ENCODE peak calls at places on chromosomes 7 and 10, in seven cellular contexts. One of them, this sample, is unnamed.

GRCh38 chr7:100089458-100090201 is 861 bp downstream of the COPS6 start:
- DNase-seq in CD8-positive, alpha-beta T cell: no peak
- DNase-seq in ovary: no peak
- DNase-seq in astrocyte of the spinal cord: no peak
- DNase-seq in cardiac fibroblast: peak
- DNase-seq in uterus: no peak
- DNase-seq in CD8-positive, alpha-beta memory T cell: no peak
- DNase-seq in this sample: no peak

GRCh38 chr10:97687785-97688781 is 1.0 kb upstream of the AVPI1 start:
- DNase-seq in CD8-positive, alpha-beta T cell: no peak
- DNase-seq in ovary: peak
- DNase-seq in astrocyte of the spinal cord: peak
- DNase-seq in cardiac fibroblast: peak
- DNase-seq in uterus: no peak
- DNase-seq in CD8-positive, alpha-beta memory T cell: no peak
- DNase-seq in this sample: no peak

GRCh38 chr10:78925800-78926319 is 142.9 kb upstream of the ZMIZ1 start:
- DNase-seq in CD8-positive, alpha-beta T cell: no peak
- DNase-seq in ovary: no peak
- DNase-seq in astrocyte of the spinal cord: peak
- DNase-seq in cardiac fibroblast: peak
- DNase-seq in uterus: no peak
- DNase-seq in CD8-positive, alpha-beta memory T cell: no peak
- DNase-seq in this sample: no peak

GRCh38 chr10:7408003-7408493 is 2.8 kb downstream of the SFMBT2 start:
- DNase-seq in CD8-positive, alpha-beta T cell: no peak
- DNase-seq in ovary: peak
- DNase-seq in astrocyte of the spinal cord: peak
- DNase-seq in cardiac fibroblast: no peak
- DNase-seq in uterus: peak
- DNase-seq in CD8-positive, alpha-beta memory T cell: peak
- DNase-seq in this sample: peak

GRCh38 chr7:155852426-155853301 is 40.4 kb upstream of the SHH start:
- DNase-seq in CD8-positive, alpha-beta T cell: no peak
- DNase-seq in ovary: no peak
- DNase-seq in astrocyte of the spinal cord: no peak
- DNase-seq in cardiac fibroblast: no peak
- DNase-seq in uterus: no peak
- DNase-seq in CD8-positive, alpha-beta memory T cell: no peak
- DNase-seq in this sample: no peak

GRCh38 chr10:111578076-111578475 is 501.2 kb downstream of the ADRA2A start:
- DNase-seq in CD8-positive, alpha-beta T cell: no peak
- DNase-seq in ovary: no peak
- DNase-seq in astrocyte of the spinal cord: no peak
- DNase-seq in cardiac fibroblast: peak
- DNase-seq in uterus: no peak
- DNase-seq in CD8-positive, alpha-beta memory T cell: no peak
- DNase-seq in this sample: no peak

GRCh38 chr10:81018898-81019890 is 481.5 kb downstream of the SH2D4B start:
- DNase-seq in CD8-positive, alpha-beta T cell: no peak
- DNase-seq in ovary: no peak
- DNase-seq in astrocyte of the spinal cord: peak
- DNase-seq in cardiac fibroblast: peak
- DNase-seq in uterus: no peak
- DNase-seq in CD8-positive, alpha-beta memory T cell: no peak
- DNase-seq in this sample: no peak

GRCh38 chr7:100677308-100678095 is 4.0 kb downstream of the GNB2 start:
- DNase-seq in CD8-positive, alpha-beta T cell: no peak
- DNase-seq in ovary: peak
- DNase-seq in astrocyte of the spinal cord: no peak
- DNase-seq in cardiac fibroblast: no peak
- DNase-seq in uterus: no peak
- DNase-seq in CD8-positive, alpha-beta memory T cell: no peak
- DNase-seq in this sample: no peak

GRCh38 chr10:93413252-93413689 is 68.9 kb downstream of the MYOF start:
- DNase-seq in CD8-positive, alpha-beta T cell: peak
- DNase-seq in ovary: no peak
- DNase-seq in astrocyte of the spinal cord: no peak
- DNase-seq in cardiac fibroblast: peak
- DNase-seq in uterus: no peak
- DNase-seq in CD8-positive, alpha-beta memory T cell: peak
- DNase-seq in this sample: no peak

DNA sequence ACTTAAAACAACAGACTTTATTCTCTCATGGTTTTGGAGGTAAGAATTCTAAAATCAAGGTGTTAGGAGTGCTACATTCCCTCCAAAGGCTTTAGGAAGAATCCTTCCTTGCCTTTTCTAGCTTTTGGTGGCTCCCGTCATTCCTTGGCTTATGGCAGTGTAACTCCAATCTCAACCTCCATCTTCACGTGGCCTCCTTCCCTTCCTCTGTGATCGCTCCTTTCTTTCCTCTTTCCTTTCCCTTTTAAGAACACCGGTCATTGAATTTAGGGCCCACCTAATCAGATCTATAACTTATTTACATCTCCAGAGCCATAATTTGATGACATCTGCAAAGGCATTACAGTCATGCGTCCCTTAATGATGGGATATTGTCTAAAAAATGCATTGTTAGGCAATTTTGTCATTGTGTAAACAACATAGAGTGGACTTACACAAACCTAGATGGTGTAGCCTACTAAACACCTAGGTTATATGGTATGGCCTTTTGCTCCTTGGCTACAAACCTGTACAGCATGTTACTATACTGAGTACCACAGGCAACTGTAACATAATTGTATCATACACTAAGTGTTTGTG is 5.9 kb upstream of the HERC4 start:
- DNase-seq in CD8-positive, alpha-beta T cell: no peak
- DNase-seq in ovary: no peak
- DNase-seq in astrocyte of the spinal cord: no peak
- DNase-seq in cardiac fibroblast: no peak
- DNase-seq in uterus: no peak
- DNase-seq in CD8-positive, alpha-beta memory T cell: no peak
- DNase-seq in this sample: no peak
- H3K4me3 ChIP-seq in CD8-positive, alpha-beta T cell: no peak
- H3K4me3 ChIP-seq in ovary: no peak
- H3K4me3 ChIP-seq in astrocyte of the spinal cord: no peak
- H3K4me3 ChIP-seq in cardiac fibroblast: no peak
- H3K4me3 ChIP-seq in uterus: no peak
- H3K4me3 ChIP-seq in CD8-positive, alpha-beta memory T cell: no peak
- H3K4me3 ChIP-seq in this sample: no peak

DNA sequence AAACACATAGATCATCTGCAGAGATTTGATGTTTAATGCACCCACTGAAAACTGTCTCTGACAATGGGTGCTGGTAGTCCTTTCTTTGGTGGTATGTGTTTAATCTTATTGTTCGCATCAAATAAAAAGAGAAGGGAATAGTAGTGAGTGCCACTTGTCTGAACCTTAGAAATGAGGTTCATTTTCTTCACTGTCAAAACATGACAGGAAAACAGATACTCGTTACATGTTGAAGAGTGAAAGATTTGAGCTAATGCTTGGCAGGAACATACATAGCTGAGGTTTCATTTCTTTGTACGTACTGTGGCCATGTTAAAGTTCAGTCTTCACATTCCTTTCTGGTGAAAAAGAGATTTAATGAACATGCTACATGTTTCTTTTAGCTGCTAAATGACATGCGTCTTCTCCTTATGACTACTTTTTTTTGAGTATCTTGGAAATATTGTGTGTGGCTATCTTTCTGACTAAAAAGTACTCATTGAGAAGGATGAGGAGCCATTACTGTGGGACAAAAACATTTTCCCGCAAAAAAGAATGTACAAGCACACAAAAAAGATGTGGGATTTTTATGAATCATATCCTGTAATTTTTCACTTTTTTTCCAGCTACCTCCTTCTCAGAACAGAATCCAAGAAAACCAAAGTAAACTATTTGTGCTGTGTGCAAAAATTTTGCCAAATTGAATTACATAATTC is 108.0 kb downstream of the TWIST1 start:
- DNase-seq in CD8-positive, alpha-beta T cell: no peak
- DNase-seq in ovary: no peak
- DNase-seq in astrocyte of the spinal cord: peak
- DNase-seq in cardiac fibroblast: peak
- DNase-seq in uterus: no peak
- DNase-seq in CD8-positive, alpha-beta memory T cell: no peak
- DNase-seq in this sample: no peak
- H3K4me3 ChIP-seq in CD8-positive, alpha-beta T cell: no peak
- H3K4me3 ChIP-seq in ovary: no peak
- H3K4me3 ChIP-seq in astrocyte of the spinal cord: no peak
- H3K4me3 ChIP-seq in cardiac fibroblast: no peak
- H3K4me3 ChIP-seq in uterus: no peak
- H3K4me3 ChIP-seq in CD8-positive, alpha-beta memory T cell: no peak
- H3K4me3 ChIP-seq in this sample: no peak

GRCh38 chr7:13963925-13964324 is 25.5 kb downstream of the ETV1 start:
- DNase-seq in CD8-positive, alpha-beta T cell: no peak
- DNase-seq in ovary: no peak
- DNase-seq in astrocyte of the spinal cord: no peak
- DNase-seq in cardiac fibroblast: no peak
- DNase-seq in uterus: no peak
- DNase-seq in CD8-positive, alpha-beta memory T cell: no peak
- DNase-seq in this sample: no peak
- H3K4me3 ChIP-seq in CD8-positive, alpha-beta T cell: no peak
- H3K4me3 ChIP-seq in ovary: no peak
- H3K4me3 ChIP-seq in astrocyte of the spinal cord: no peak
- H3K4me3 ChIP-seq in cardiac fibroblast: no peak
- H3K4me3 ChIP-seq in uterus: no peak
- H3K4me3 ChIP-seq in CD8-positive, alpha-beta memory T cell: no peak
- H3K4me3 ChIP-seq in this sample: no peak

DNA sequence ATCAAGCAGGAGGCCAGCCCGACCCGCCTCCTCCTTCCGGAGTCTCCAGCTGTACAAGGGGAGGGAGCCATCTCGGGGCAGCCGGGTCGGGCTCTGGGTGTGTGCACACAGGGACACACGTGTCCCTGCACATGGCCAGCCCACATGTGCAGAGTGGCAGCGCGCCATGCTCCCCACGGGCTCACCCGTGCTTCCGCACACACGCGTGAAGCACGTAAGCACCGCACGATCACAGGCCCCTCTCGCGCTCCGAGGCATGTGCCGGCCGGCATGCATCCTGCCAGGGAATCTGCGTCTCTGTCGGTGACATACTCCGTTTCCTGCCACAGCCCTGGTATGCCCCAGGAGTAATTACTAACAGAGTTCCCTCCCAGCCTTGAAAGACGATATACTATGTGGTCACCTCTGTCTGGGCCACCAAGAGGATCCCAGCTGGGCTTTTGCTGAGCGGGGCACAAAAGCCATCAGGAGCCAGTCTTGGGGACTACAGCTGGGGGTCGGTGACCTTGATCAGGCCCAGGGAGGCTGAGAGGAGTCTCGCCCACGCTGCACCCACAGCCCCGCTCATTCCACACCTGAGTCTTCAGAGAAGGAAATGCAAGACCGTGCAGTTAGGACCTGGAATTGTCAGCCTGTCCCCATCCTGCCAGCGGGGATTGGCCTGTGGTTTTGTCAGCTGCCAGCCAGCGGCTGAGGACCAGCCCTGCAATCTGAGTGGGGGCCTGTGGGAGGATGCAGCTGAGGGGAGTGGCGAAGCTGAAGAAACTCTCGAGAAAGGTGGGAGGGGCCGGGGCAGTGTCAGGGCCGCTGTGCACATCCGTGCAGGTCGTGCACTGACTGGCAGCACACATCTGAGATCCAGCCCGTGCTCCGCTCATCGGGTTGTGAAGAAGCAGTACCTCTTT is 11.0 kb upstream of the LFNG start:
- DNase-seq in CD8-positive, alpha-beta T cell: peak
- DNase-seq in ovary: no peak
- DNase-seq in astrocyte of the spinal cord: peak
- DNase-seq in cardiac fibroblast: peak
- DNase-seq in uterus: peak
- DNase-seq in CD8-positive, alpha-beta memory T cell: peak
- DNase-seq in this sample: peak
- H3K4me3 ChIP-seq in CD8-positive, alpha-beta T cell: peak
- H3K4me3 ChIP-seq in ovary: no peak
- H3K4me3 ChIP-seq in astrocyte of the spinal cord: no peak
- H3K4me3 ChIP-seq in cardiac fibroblast: no peak
- H3K4me3 ChIP-seq in uterus: no peak
- H3K4me3 ChIP-seq in CD8-positive, alpha-beta memory T cell: peak
- H3K4me3 ChIP-seq in this sample: no peak

DNA sequence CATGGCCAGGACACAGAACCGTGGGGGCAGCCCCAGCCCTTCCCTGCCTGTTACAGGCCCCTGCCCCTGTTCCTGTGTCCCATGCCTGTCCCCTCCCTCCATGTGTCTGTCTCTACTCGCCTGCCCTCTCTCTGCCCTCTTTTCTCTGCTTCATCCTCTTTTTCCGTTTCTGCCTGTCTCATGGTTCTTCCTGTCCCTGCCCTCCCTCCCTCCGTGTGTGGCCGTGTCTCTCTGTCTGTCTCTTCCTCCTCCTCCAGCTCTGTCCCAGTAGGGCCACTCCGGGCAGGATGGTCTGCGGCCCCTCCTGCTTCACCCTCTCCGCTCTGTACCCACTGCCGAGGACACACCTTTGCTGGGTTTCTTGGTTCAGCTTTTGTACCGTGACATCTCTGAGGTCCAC is 137.4 kb downstream of the FAM53B start:
- DNase-seq in CD8-positive, alpha-beta T cell: no peak
- DNase-seq in ovary: no peak
- DNase-seq in astrocyte of the spinal cord: no peak
- DNase-seq in cardiac fibroblast: no peak
- DNase-seq in uterus: no peak
- DNase-seq in CD8-positive, alpha-beta memory T cell: no peak
- DNase-seq in this sample: no peak
- H3K4me3 ChIP-seq in CD8-positive, alpha-beta T cell: no peak
- H3K4me3 ChIP-seq in ovary: no peak
- H3K4me3 ChIP-seq in astrocyte of the spinal cord: no peak
- H3K4me3 ChIP-seq in cardiac fibroblast: no peak
- H3K4me3 ChIP-seq in uterus: no peak
- H3K4me3 ChIP-seq in CD8-positive, alpha-beta memory T cell: no peak
- H3K4me3 ChIP-seq in this sample: no peak

GRCh38 chr7:101865031-101865824 is 47.8 kb downstream of the CUX1 start:
- DNase-seq in CD8-positive, alpha-beta T cell: no peak
- DNase-seq in ovary: no peak
- DNase-seq in astrocyte of the spinal cord: no peak
- DNase-seq in cardiac fibroblast: no peak
- DNase-seq in uterus: no peak
- DNase-seq in CD8-positive, alpha-beta memory T cell: no peak
- DNase-seq in this sample: no peak

GRCh38 chr7:101868191-101868950 is 50.9 kb downstream of the CUX1 start:
- DNase-seq in CD8-positive, alpha-beta T cell: no peak
- DNase-seq in ovary: no peak
- DNase-seq in astrocyte of the spinal cord: no peak
- DNase-seq in cardiac fibroblast: no peak
- DNase-seq in uterus: no peak
- DNase-seq in CD8-positive, alpha-beta memory T cell: no peak
- DNase-seq in this sample: no peak

GRCh38 chr7:101864039-101864438 is 46.6 kb downstream of the CUX1 start:
- DNase-seq in CD8-positive, alpha-beta T cell: no peak
- DNase-seq in ovary: no peak
- DNase-seq in astrocyte of the spinal cord: no peak
- DNase-seq in cardiac fibroblast: no peak
- DNase-seq in uterus: no peak
- DNase-seq in CD8-positive, alpha-beta memory T cell: no peak
- DNase-seq in this sample: no peak

GRCh38 chr7:101867265-101867664 is 49.8 kb downstream of the CUX1 start:
- DNase-seq in CD8-positive, alpha-beta T cell: no peak
- DNase-seq in ovary: no peak
- DNase-seq in astrocyte of the spinal cord: no peak
- DNase-seq in cardiac fibroblast: no peak
- DNase-seq in uterus: no peak
- DNase-seq in CD8-positive, alpha-beta memory T cell: no peak
- DNase-seq in this sample: no peak

GRCh38 chr7:101866328-101866727 is 48.9 kb downstream of the CUX1 start:
- DNase-seq in CD8-positive, alpha-beta T cell: no peak
- DNase-seq in ovary: no peak
- DNase-seq in astrocyte of the spinal cord: no peak
- DNase-seq in cardiac fibroblast: no peak
- DNase-seq in uterus: no peak
- DNase-seq in CD8-positive, alpha-beta memory T cell: no peak
- DNase-seq in this sample: no peak
- H3K4me3 ChIP-seq in CD8-positive, alpha-beta T cell: no peak
- H3K4me3 ChIP-seq in ovary: no peak
- H3K4me3 ChIP-seq in astrocyte of the spinal cord: no peak
- H3K4me3 ChIP-seq in cardiac fibroblast: no peak
- H3K4me3 ChIP-seq in uterus: no peak
- H3K4me3 ChIP-seq in CD8-positive, alpha-beta memory T cell: no peak
- H3K4me3 ChIP-seq in this sample: no peak

GRCh38 chr7:55964261-55964801 is at the start of gene NIPSNAP2:
- DNase-seq in CD8-positive, alpha-beta T cell: peak
- DNase-seq in ovary: peak
- DNase-seq in astrocyte of the spinal cord: peak
- DNase-seq in cardiac fibroblast: peak
- DNase-seq in uterus: peak
- DNase-seq in CD8-positive, alpha-beta memory T cell: peak
- DNase-seq in this sample: peak
- H3K4me3 ChIP-seq in CD8-positive, alpha-beta T cell: peak
- H3K4me3 ChIP-seq in ovary: peak
- H3K4me3 ChIP-seq in astrocyte of the spinal cord: peak
- H3K4me3 ChIP-seq in cardiac fibroblast: peak
- H3K4me3 ChIP-seq in uterus: peak
- H3K4me3 ChIP-seq in CD8-positive, alpha-beta memory T cell: peak
- H3K4me3 ChIP-seq in this sample: peak

This sample was measured in GM06990.